ENCODE peak calls at places on chromosomes 5 and 9, in four cellular contexts. G, K, S and L are unnamed samples. For H3K9me3, the result is how much of the 10 kb centered on the place peaks cover.

GRCh38 chr5:761206-761771 is 23.2 kb downstream of the ZDHHC11B start:
- DNase-seq in G (peak), K (no peak), S (no peak), L (no peak)

GRCh38 chr5:17212210-17212609 is 5.2 kb upstream of the BASP1 start:
- DNase-seq in G (no peak), K (no peak), S (no peak), L (no peak)

GRCh38 chr5:149455889-149456409 is 76.9 kb upstream of the IL17B start:
- DNase-seq in G (no peak), K (no peak), S (no peak), L (no peak)

GRCh38 chr9:129109504-129109903 is 1.1 kb downstream of the CRAT start:
- DNase-seq in G (peak), K (peak), S (peak), L (no peak)

GRCh38 chr5:133853972-133854371 is 114.5 kb downstream of the C5orf15 start:
- DNase-seq in G (peak), K (no peak), S (no peak), L (no peak)

GRCh38 chr5:18113724-18114123 is 479.5 kb downstream of the TAF11L14 start:
- DNase-seq in G (no peak), K (no peak), S (no peak), L (no peak)

GRCh38 chr9:34991833-34992375 is 2.4 kb downstream of the DNAJB5 start:
- DNase-seq in G (peak), K (no peak), S (peak), L (no peak)

GRCh38 chr9:134637696-134638502 is 3.7 kb upstream of the COL5A1 start:
- DNase-seq in G (no peak), K (no peak), S (no peak), L (no peak)

GRCh38 chr5:135868681-135869080 is 27.0 kb downstream of the IL9 start:
- DNase-seq in G (no peak), K (no peak), S (no peak), L (no peak)

GRCh38 chr5:61332891-61333350 is 863 bp downstream of the ZSWIM6 start:
- DNase-seq in G (peak), K (no peak), S (peak), L (peak)

GRCh38 chr5:136094189-136094912 is 38.3 kb upstream of the SMAD5 start:
- DNase-seq in G (no peak), K (no peak), S (no peak), L (no peak)

GRCh38 chr5:79399046-79399445 is 114.9 kb downstream of the HOMER1 start:
- DNase-seq in G (no peak), K (no peak), S (no peak), L (no peak)

GRCh38 chr9:124770359-124771020 is 621 bp downstream of the NR6A1 start:
- DNase-seq in G (peak), K (peak), S (no peak), L (peak)

GRCh38 chr5:123300266-123300665 is 122.9 kb downstream of the CEP120 start:
- DNase-seq in G (no peak), K (no peak), S (no peak), L (no peak)

DNA sequence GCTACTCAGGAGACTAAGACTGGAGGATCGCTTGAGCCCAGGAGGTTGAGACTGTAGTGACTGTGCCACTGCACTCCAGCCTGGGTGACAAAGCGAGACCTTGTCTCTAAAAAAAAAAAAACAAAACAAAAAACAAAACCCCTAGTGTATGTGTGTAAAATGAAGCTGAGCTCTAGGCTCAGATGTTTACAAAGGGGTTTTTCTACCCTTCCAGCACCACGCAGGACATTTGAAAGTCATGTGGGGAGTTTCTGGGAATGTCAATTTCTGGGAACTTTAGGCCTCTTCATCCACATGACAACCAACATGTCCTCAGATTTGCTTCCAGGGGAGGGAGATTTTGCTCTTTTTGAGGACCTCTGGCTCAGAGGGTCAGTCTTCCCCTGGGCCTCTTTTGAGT is 42.4 kb upstream of the AIF1L start:
- DNase-seq in G (no peak), K (no peak), S (no peak), L (no peak)
- H3K9me3 ChIP-seq in G (under half), K (under half), S (under half), L (under half)

GRCh38 chr5:178872302-178872701 is 12.5 kb downstream of the ZNF354B start:
- DNase-seq in G (no peak), K (no peak), S (no peak), L (no peak)
- H3K9me3 ChIP-seq in G (half or more), K (under half), S (under half), L (under half)

GRCh38 chr5:141363952-141364660 is at the start of gene PCDHGA5:
- DNase-seq in G (no peak), K (no peak), S (no peak), L (no peak)
- H3K9me3 ChIP-seq in G (under half), K (under half), S (under half), L (under half)

DNA sequence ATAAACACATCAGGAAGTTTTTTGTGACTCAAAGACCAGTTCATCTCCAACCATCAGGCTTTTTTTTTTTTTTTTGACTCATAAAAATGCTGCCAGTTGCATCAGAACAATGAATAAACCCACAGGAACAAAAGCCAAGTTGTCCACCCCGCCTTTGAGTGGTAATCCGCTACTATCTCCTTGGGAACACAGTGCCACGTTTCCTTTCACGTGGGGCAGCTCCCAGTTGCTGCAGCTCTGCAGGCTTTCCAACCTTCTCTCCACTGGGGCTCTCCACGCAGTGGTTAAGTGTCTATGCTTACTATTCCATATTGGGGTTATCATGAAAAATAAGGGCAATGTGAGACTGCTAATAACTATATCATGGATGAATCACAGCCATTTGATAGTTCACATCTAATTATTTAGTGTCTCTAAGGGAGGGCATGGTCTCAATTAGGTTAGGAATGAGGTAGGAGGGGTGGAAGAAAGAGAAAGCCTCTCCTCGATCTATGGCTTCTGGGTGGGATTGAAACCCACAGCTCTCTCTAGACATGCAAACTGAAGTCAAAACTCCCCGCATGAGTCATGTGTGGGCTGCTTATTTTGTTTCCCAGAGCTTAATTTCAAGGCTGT is 55.8 kb upstream of the ACTBL2 start:
- DNase-seq in G (no peak), K (no peak), S (no peak), L (no peak)
- H3K9me3 ChIP-seq in G (under half), K (under half), S (under half), L (under half)

GRCh38 chr5:169944115-169944514 is 36.2 kb downstream of the INSYN2B start:
- DNase-seq in G (no peak), K (no peak), S (no peak), L (no peak)

GRCh38 chr5:169938439-169938838 is 41.9 kb downstream of the INSYN2B start:
- DNase-seq in G (no peak), K (no peak), S (no peak), L (no peak)

GRCh38 chr5:169942181-169942580 is 38.1 kb downstream of the INSYN2B start:
- DNase-seq in G (no peak), K (no peak), S (no peak), L (no peak)

GRCh38 chr5:169939731-169940130 is 40.6 kb downstream of the INSYN2B start:
- DNase-seq in G (no peak), K (no peak), S (no peak), L (no peak)

GRCh38 chr5:169941542-169941941 is 38.8 kb downstream of the INSYN2B start:
- DNase-seq in G (no peak), K (no peak), S (no peak), L (no peak)
- H3K9me3 ChIP-seq in G (under half), K (under half), S (under half), L (under half)

GRCh38 chr9:119043996-119044395 is 325.2 kb downstream of the BRINP1 start:
- DNase-seq in G (no peak), K (no peak), S (no peak), L (no peak)

GRCh38 chr9:119052339-119053030 is 316.8 kb downstream of the BRINP1 start:
- DNase-seq in G (no peak), K (no peak), S (no peak), L (no peak)

GRCh38 chr9:119050281-119050680 is 319.0 kb downstream of the BRINP1 start:
- DNase-seq in G (no peak), K (no peak), S (no peak), L (no peak)

GRCh38 chr9:119044801-119045200 is 324.4 kb downstream of the BRINP1 start:
- DNase-seq in G (no peak), K (no peak), S (no peak), L (no peak)

DNA sequence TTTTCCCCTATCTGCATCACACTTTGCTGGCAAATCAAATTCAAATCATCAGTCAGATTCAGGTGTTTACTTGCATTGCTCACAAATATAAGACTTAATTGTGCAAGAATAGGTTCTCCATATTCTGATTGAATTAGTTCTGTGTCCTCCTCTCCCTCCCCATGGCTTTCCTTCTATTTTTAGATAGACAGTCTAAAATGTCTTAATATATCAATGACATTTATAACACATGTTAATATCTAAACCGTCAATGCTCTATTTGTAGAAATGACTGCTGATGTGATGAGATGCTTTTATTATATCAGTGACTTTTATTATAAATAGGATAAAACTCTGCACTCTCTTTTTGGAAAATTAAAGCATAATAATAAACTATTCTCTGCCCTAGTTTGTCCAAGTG is 321.7 kb downstream of the BRINP1 start:
- DNase-seq in G (no peak), K (no peak), S (no peak), L (no peak)
- H3K9me3 ChIP-seq in G (under half), K (under half), S (under half), L (under half)

DNA sequence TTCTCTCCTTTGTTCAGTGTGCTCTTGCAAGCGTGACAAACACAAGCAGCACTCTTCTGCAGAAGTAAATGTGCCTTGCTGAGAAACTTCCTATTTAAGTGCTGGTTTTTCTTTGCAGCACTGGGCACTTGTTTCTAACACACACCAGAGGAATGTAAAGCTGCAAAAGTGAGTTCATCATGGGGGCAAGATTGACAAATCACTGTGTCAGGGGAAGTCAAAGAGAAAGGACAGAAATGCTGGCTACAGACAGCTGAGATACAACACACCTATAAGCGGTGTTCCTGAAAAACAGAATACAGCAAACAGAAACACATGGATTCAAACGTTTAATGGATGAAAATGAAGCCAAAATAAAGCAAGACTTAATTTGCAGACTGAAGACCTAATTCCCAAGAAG is 19.6 kb downstream of the ROR2 start:
- DNase-seq in G (no peak), K (no peak), S (no peak), L (no peak)
- H3K9me3 ChIP-seq in G (half or more), K (under half), S (under half), L (under half)

GRCh38 chr9:137642118-137642601 is 23.4 kb downstream of the EHMT1 start:
- DNase-seq in G (no peak), K (no peak), S (no peak), L (no peak)

GRCh38 chr9:137638680-137639079 is 19.9 kb downstream of the EHMT1 start:
- DNase-seq in G (no peak), K (no peak), S (no peak), L (no peak)

GRCh38 chr9:137639303-137640051 is 20.7 kb downstream of the EHMT1 start:
- DNase-seq in G (no peak), K (peak), S (no peak), L (no peak)

GRCh38 chr9:137642892-137643291 is 24.1 kb downstream of the EHMT1 start:
- DNase-seq in G (no peak), K (no peak), S (no peak), L (no peak)

DNA sequence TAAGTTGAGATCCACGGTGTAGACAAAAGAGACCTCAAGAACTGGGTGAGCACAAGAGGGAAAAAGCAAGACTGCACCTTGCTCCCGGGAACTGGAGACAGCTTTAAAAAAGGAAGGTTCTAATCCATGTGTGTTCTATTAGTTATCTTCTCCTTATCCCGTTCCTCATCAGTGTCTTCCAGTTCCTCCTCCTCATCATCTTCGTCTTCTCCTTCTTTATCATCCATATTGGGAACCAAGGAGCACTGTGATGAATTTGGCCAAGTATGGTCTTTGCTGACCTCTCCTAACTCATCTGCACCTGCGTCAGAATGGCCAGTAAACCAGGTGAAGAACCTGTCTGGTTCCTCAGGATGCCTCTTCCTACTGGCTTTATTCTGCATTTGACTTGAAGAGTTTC is 22.1 kb downstream of the EHMT1 start:
- DNase-seq in G (no peak), K (no peak), S (no peak), L (no peak)
- H3K9me3 ChIP-seq in G (under half), K (under half), S (under half), L (under half)

DNA sequence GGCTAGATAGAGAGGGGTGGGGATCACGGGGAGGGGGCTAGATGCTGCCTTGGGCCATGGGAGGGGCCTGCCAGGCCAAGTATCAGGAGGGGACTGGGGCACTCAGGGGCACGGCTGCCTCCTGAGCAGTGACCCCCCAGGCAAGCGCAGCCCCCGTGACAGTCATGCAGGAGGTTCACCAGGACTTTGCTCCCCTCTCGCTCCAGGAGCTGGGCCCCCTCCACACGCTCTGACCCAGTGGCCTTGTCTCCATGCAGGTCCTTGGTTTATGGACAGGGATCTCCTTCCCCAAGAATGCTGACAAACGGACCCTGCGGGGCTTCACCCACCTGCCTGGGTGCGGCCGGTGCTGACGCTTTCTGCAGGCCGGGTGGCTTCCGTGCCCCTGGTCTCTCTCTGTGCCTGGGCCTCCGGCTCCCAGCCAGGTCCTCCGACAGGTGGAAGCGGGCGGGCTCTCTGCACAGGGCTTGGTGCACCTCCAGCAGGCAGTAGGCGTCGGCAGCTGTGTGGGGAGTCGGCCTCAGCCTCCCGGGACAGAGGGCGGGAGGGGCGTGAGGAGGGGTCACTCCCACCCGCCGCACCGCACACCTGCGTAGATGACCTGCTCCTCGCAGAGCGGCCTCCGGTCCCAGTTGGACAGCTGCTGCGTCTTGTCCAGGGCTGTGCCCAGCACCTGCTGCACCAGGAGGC is 46.9 kb upstream of the NRARP start:
- DNase-seq in G (no peak), K (no peak), S (no peak), L (no peak)
- H3K9me3 ChIP-seq in G (under half), K (under half), S (under half), L (under half)

GRCh38 chr5:176446884-176447537 is 1.2 kb upstream of the FAF2 start:
- DNase-seq in G (peak), K (no peak), S (no peak), L (no peak)

GRCh38 chr5:176447982-176448608 is at the start of gene FAF2:
- DNase-seq in G (peak), K (peak), S (peak), L (peak)

GRCh38 chr5:176447538-176447981 is 625 bp upstream of the FAF2 start:
- DNase-seq in G (no peak), K (peak), S (peak), L (no peak)

GRCh38 chr5:176454724-176455394 is 6.7 kb downstream of the FAF2 start:
- DNase-seq in G (no peak), K (no peak), S (no peak), L (no peak)

GRCh38 chr5:176450077-176450476 is 1.9 kb downstream of the FAF2 start:
- DNase-seq in G (no peak), K (no peak), S (no peak), L (no peak)
- H3K9me3 ChIP-seq in G (under half), K (under half), S (under half), L (under half)